ENCODE peak calls at places on chromosomes 12 and 14, in nine cellular contexts. O is heart left ventricle; J is endothelial cell of umbilical vein; V is lung; U is cardiac muscle cell; R is naive thymus-derived CD4-positive, alpha-beta T cell; H is prostate gland; F is right cardiac atrium; L is CD8-positive, alpha-beta memory T cell. S is an unnamed sample.

GRCh38 chr14:94000267-94000666 is 3.2 kb downstream of the CCDC197 start:
- DNase-seq in R (no peak), J (no peak), V (no peak), H (no peak), U (no peak), L (no peak), O (no peak), F (no peak), S (no peak)

GRCh38 chr14:35534884-35535793 is 1.2 kb downstream of the INSM2 start:
- DNase-seq in L (peak; percentile 65), H (peak; percentile 40), R (peak; percentile 68), O (peak; percentile 78), V (peak; percentile 60), F (peak; percentile 82), U (peak; percentile 76), J (peak; percentile 69), S (no peak)

GRCh38 chr14:67934087-67934486 is 114.5 kb downstream of the RAD51B start:
- DNase-seq in U (peak; percentile 93), L (peak; percentile 33), F (no peak), J (peak; percentile 89), R (peak; percentile 43), H (peak; percentile 59), O (no peak), V (peak; percentile 33), S (peak; percentile 67)

GRCh38 chr12:39619316-39619659 is 315 bp downstream of the ABCD2 start:
- DNase-seq in J (no peak), O (no peak), F (peak; percentile 38), U (peak; percentile 28), H (no peak), L (no peak), V (no peak), R (no peak), S (no peak)

GRCh38 chr12:6177593-6178358 is 22.4 kb upstream of the CD9 start:
- DNase-seq in L (no peak), U (no peak), H (no peak), V (no peak), F (no peak), R (no peak), O (no peak), J (no peak), S (no peak)

GRCh38 chr12:131323879-131324278 is 370.2 kb downstream of the ADGRD1 start:
- DNase-seq in O (no peak), R (no peak), U (no peak), F (no peak), L (no peak), V (no peak), J (no peak), H (no peak), S (no peak)

GRCh38 chr14:103581954-103582703 is 19.4 kb downstream of the COA8 start:
- DNase-seq in L (no peak), J (no peak), U (no peak), F (no peak), H (peak; percentile 69), O (no peak), V (no peak), R (no peak), S (no peak)

GRCh38 chr12:114750905-114751304 is 66.9 kb upstream of the TBX3 start:
- DNase-seq in V (no peak), O (no peak), J (no peak), H (no peak), L (no peak), F (no peak), U (no peak), R (no peak), S (no peak)

GRCh38 chr12:26727482-26728204 is 105.4 kb downstream of the ITPR2 start:
- DNase-seq in V (no peak), O (no peak), L (no peak), H (no peak), U (no peak), F (no peak), J (no peak), R (no peak), S (no peak)

GRCh38 chr14:73472182-73473114 is 14.1 kb upstream of the NUMB start:
- DNase-seq in F (no peak), H (peak; percentile 23), L (peak; percentile 53), U (peak; percentile 83), O (no peak), J (peak; percentile 77), R (peak; percentile 54), V (no peak), S (peak; percentile 66)

GRCh38 chr12:124829008-124829707 is 34.5 kb downstream of the SCARB1 start:
- DNase-seq in F (no peak), L (no peak), R (no peak), U (peak; percentile 81), O (no peak), J (no peak), H (no peak), V (no peak), S (no peak)

GRCh38 chr14:48350971-48351370 is 675.6 kb upstream of the MDGA2 start:
- DNase-seq in U (no peak), V (no peak), F (no peak), O (no peak), H (no peak), J (no peak), L (no peak), R (no peak), S (no peak)

GRCh38 chr14:70897475-70897874 is 9.8 kb upstream of the PCNX1 start:
- DNase-seq in V (no peak), J (no peak), H (no peak), U (peak; percentile 74), L (no peak), R (no peak), O (no peak), F (no peak), S (no peak)

GRCh38 chr12:3777206-3777809 is 24.4 kb upstream of the CRACR2A start:
- DNase-seq in F (no peak), O (no peak), V (no peak), U (peak; percentile 60), H (peak; percentile 53), L (peak; percentile 30), J (peak; percentile 60), R (peak; percentile 38), S (peak; percentile 33)

GRCh38 chr12:62632521-62632920 is 165.9 kb downstream of the MON2 start:
- DNase-seq in F (peak; percentile 87), J (peak; percentile 8), O (peak; percentile 73), V (peak; percentile 33), U (peak; percentile 65), R (no peak), H (peak; percentile 22), L (peak; percentile 3), S (no peak)

GRCh38 chr12:124416516-124417395 is 121.9 kb downstream of the RFLNA start:
- DNase-seq in U (no peak), F (no peak), L (no peak), H (no peak), O (no peak), R (no peak), V (no peak), J (no peak), S (no peak)

GRCh38 chr14:27184371-27184901 is 586.6 kb upstream of the NOVA1 start:
- DNase-seq in J (peak; percentile 7), U (no peak), V (no peak), L (no peak), O (no peak), H (no peak), F (no peak), R (no peak), S (no peak)

GRCh38 chr12:74722709-74723108 is 185.1 kb downstream of the ATXN7L3B start:
- DNase-seq in R (no peak), U (no peak), L (no peak), F (no peak), J (no peak), V (no peak), O (no peak), H (no peak), S (no peak)

GRCh38 chr14:23558363-23559009 is 2.4 kb downstream of the THTPA start:
- DNase-seq in R (no peak), J (no peak), U (no peak), L (no peak), O (no peak), H (no peak), F (no peak), V (no peak), S (no peak)

GRCh38 chr14:23557946-23558345 is 1.9 kb downstream of the THTPA start:
- DNase-seq in L (no peak), R (no peak), V (no peak), F (no peak), O (no peak), U (no peak), J (no peak), H (no peak), S (no peak)

GRCh38 chr14:23556700-23557440 is 799 bp downstream of the THTPA start:
- DNase-seq in U (no peak), L (no peak), O (no peak), R (no peak), V (no peak), F (no peak), J (no peak), H (no peak), S (no peak)

GRCh38 chr14:23555882-23556699 is at the start of gene THTPA:
- DNase-seq in R (peak; percentile 88), J (peak; percentile 91), U (peak; percentile 91), O (peak; percentile 97), L (peak; percentile 92), H (peak; percentile 93), F (peak; percentile 98), V (peak; percentile 95), S (peak; percentile 69)

GRCh38 chr14:23557521-23557920 is 1.4 kb downstream of the THTPA start:
- DNase-seq in J (no peak), H (no peak), U (no peak), L (no peak), R (no peak), O (no peak), V (no peak), F (no peak), S (no peak)
- H3K4me3 ChIP-seq in J (no peak overlapping the region), H (no peak overlapping the region), U (no peak overlapping the region), L (no peak overlapping the region), R (no peak overlapping the region), O (no peak overlapping the region), V (no peak overlapping the region), F (no peak overlapping the region), S (peak overlapping the region; percentile 96)

GRCh38 chr12:13095266-13095995 is 8.0 kb downstream of the GSG1 start:
- DNase-seq in U (no peak), J (no peak), R (no peak), O (no peak), F (no peak), V (no peak), L (no peak), H (no peak), S (no peak)
- H3K4me3 ChIP-seq in U (no peak overlapping the region), J (no peak overlapping the region), R (no peak overlapping the region), O (no peak overlapping the region), F (no peak overlapping the region), V (no peak overlapping the region), L (no peak overlapping the region), H (no peak overlapping the region), S (no peak overlapping the region)

DNA sequence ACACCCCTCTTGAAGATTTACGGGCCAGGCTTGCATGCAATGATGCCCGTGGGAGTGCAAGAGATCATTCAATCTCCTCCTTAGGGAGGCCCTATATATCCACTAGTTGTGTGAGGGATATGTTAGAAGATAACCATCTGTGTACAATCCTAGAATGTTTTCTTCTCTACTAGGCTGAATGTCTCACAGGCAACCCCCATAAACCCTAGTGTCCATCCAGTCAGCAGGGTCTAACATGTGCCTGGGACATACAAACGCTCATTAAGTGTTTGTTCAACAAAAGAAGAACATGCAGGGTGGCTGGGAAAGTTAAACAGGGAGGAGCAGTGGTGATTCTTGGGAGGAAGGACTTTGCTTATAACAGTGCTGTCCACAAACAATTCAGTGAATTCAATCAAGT is 96.5 kb upstream of the FERMT2 start:
- DNase-seq in F (no peak), U (no peak), R (no peak), L (no peak), O (no peak), J (no peak), H (peak; percentile 17), V (no peak), S (peak; percentile 39)
- H3K4me3 ChIP-seq in F (no peak overlapping the region), U (no peak overlapping the region), R (no peak overlapping the region), L (no peak overlapping the region), O (no peak overlapping the region), J (no peak overlapping the region), H (no peak overlapping the region), V (no peak overlapping the region), S (no peak overlapping the region)

GRCh38 chr14:22597265-22597664 is 835 bp upstream of the ABHD4 start:
- DNase-seq in U (no peak), H (no peak), F (no peak), J (no peak), L (no peak), V (no peak), R (no peak), O (no peak), S (no peak)
- H3K4me3 ChIP-seq in U (no peak overlapping the region), H (no peak overlapping the region), F (no peak overlapping the region), J (no peak overlapping the region), L (peak overlapping the region; percentile 90), V (no peak overlapping the region), R (peak overlapping the region; percentile 88), O (peak overlapping the region; percentile 91), S (no peak overlapping the region)

S was measured in LNCaP clone FGC.